ENCODE peak calls at places on chromosome 21, in five cellular contexts. H, F, K, S and M are unnamed samples.

GRCh38 chr21:41043008-41043407 is 125.0 kb upstream of the BACE2 start:
- DNase-seq in H (no peak), F (no peak), K (no peak), S (peak; percentile 7), M (no peak)

GRCh38 chr21:14084068-14084501 is 126.7 kb downstream of the LIPI start:
- DNase-seq in F (no peak), S (no peak), H (no peak), K (no peak), M (no peak)

GRCh38 chr21:43192501-43193081 is 23.8 kb downstream of the CRYAA start:
- DNase-seq in F (no peak), H (peak; percentile 5), K (peak; percentile 35), S (no peak), M (no peak)

GRCh38 chr21:27359141-27359540 is 392.3 kb upstream of the ADAMTS5 start:
- DNase-seq in S (no peak), K (no peak), F (peak; percentile 42), H (no peak), M (no peak)

GRCh38 chr21:24093032-24093431 is 1514.2 kb downstream of the MRPL39 start:
- DNase-seq in K (no peak), H (no peak), F (no peak), S (no peak), M (no peak)

GRCh38 chr21:43691086-43691795 is 27.7 kb upstream of the PDXK start:
- DNase-seq in F (no peak), H (no peak), S (peak; percentile 73), K (peak; percentile 29), M (no peak)

GRCh38 chr21:29181799-29182470 is 51.5 kb downstream of the MAP3K7CL start:
- DNase-seq in F (peak; percentile 95), H (no peak), K (no peak), S (peak; percentile 78), M (no peak)

GRCh38 chr21:41761211-41762181 is 5.4 kb downstream of the RIPK4 start:
- DNase-seq in K (no peak), F (no peak), S (peak; percentile 86), H (no peak), M (no peak)

GRCh38 chr21:31142600-31142999 is 104.3 kb upstream of the KRTAP19-8 start:
- DNase-seq in H (no peak), K (no peak), S (peak; percentile 2), F (no peak), M (no peak)

GRCh38 chr21:28337319-28337718 is 655.4 kb downstream of the LTN1 start:
- DNase-seq in K (no peak), S (peak; percentile 62), H (no peak), F (peak; percentile 78), M (no peak)

GRCh38 chr21:28639742-28640141 is 352.9 kb downstream of the LTN1 start:
- DNase-seq in K (no peak), S (peak; percentile 49), H (no peak), F (no peak), M (no peak)

GRCh38 chr21:8991968-8992621 is 1529.3 kb upstream of the TPTE start:
- DNase-seq in H (no peak), S (no peak), F (no peak), K (peak; percentile 46), M (no peak)

GRCh38 chr21:42002421-42002958 is 7.7 kb downstream of the ZBTB21 start:
- DNase-seq in F (peak; percentile 98), K (no peak), S (peak; percentile 56), H (no peak), M (no peak)

GRCh38 chr21:42413093-42413492 is 9.4 kb downstream of the UBASH3A start:
- DNase-seq in F (no peak), K (no peak), H (no peak), S (no peak), M (no peak)

GRCh38 chr21:38621132-38621531 is 122.9 kb upstream of the ERG start:
- DNase-seq in H (no peak), F (no peak), S (no peak), K (no peak), M (no peak)

GRCh38 chr21:43917515-43918384 is 52.7 kb downstream of the AGPAT3 start:
- DNase-seq in S (peak; percentile 21), H (no peak), K (peak; percentile 21), F (no peak), M (no peak)

GRCh38 chr21:14675774-14676530 is 129.8 kb upstream of the SAMSN1 start:
- DNase-seq in K (no peak), H (no peak), F (no peak), S (no peak), M (no peak)

GRCh38 chr21:38914531-38915385 is 109.0 kb downstream of the ETS2 start:
- DNase-seq in K (no peak), F (peak; percentile 29), H (no peak), S (no peak), M (no peak)

GRCh38 chr21:38930838-38931237 is 125.1 kb downstream of the ETS2 start:
- DNase-seq in F (peak; percentile 74), S (peak; percentile 85), H (no peak), K (no peak), M (no peak)

GRCh38 chr21:14096577-14096976 is 114.2 kb downstream of the LIPI start:
- DNase-seq in F (no peak), S (no peak), H (no peak), K (no peak), M (no peak)

GRCh38 chr21:32748529-32748928 is 20.7 kb upstream of the SYNJ1 start:
- DNase-seq in H (no peak), F (no peak), S (no peak), K (no peak), M (no peak)

GRCh38 chr21:28737671-28738279 is 254.9 kb downstream of the LTN1 start:
- DNase-seq in H (no peak), K (no peak), F (peak; percentile 59), S (peak; percentile 30), M (no peak)

GRCh38 chr21:41993744-41994143 is 16.4 kb downstream of the ZBTB21 start:
- DNase-seq in K (no peak), S (no peak), H (no peak), F (peak; percentile 93), M (no peak)

GRCh38 chr21:25578070-25578961 is 29.0 kb downstream of the MRPL39 start:
- DNase-seq in F (peak; percentile 36), H (no peak), K (no peak), S (no peak), M (no peak)

GRCh38 chr21:26188422-26188821 is 17.9 kb upstream of the APP start:
- DNase-seq in S (no peak), H (no peak), F (no peak), K (no peak), M (no peak)

GRCh38 chr21:39263372-39263771 is 50.1 kb downstream of the BRWD1 start:
- DNase-seq in K (no peak), F (peak; percentile 56), H (no peak), S (peak; percentile 19), M (no peak)

GRCh38 chr21:31729622-31730343 is 2.1 kb downstream of the SCAF4 start:
- DNase-seq in S (no peak), H (no peak), F (no peak), K (no peak), M (no peak)

GRCh38 chr21:42153046-42153685 is 65.8 kb upstream of the ABCG1 start:
- DNase-seq in K (peak; percentile 52), H (no peak), F (no peak), S (no peak), M (no peak)

GRCh38 chr21:29102791-29103257 is 27.6 kb upstream of the MAP3K7CL start:
- DNase-seq in H (no peak), S (no peak), F (peak; percentile 61), K (no peak), M (no peak)

GRCh38 chr21:14325575-14325974 is 57.4 kb downstream of the HSPA13 start:
- DNase-seq in F (no peak), S (no peak), K (no peak), H (no peak), M (no peak)

GRCh38 chr21:22062472-22063139 is 1064.4 kb downstream of the NCAM2 start:
- DNase-seq in K (no peak), S (no peak), F (no peak), H (no peak), M (no peak)

GRCh38 chr21:46532080-46532479 is 72.8 kb downstream of the S100B start:
- DNase-seq in F (no peak), H (no peak), S (no peak), K (no peak), M (no peak)

GRCh38 chr21:29943885-29944284 is 4.1 kb upstream of the GRIK1 start:
- DNase-seq in K (no peak), F (no peak), S (peak; percentile 26), H (peak; percentile 25), M (no peak)

GRCh38 chr21:44049606-44050005 is 37.5 kb downstream of the TRAPPC10 start:
- DNase-seq in S (no peak), K (no peak), H (no peak), F (no peak), M (no peak)

GRCh38 chr21:45139473-45139872 is 65.1 kb downstream of the ADARB1 start:
- DNase-seq in S (no peak), H (no peak), F (no peak), K (no peak), M (no peak)

GRCh38 chr21:45138199-45139002 is 64.0 kb downstream of the ADARB1 start:
- DNase-seq in H (peak; percentile 88), F (peak; percentile 67), K (peak; percentile 80), S (peak; percentile 77), M (peak; percentile 87)

GRCh38 chr21:45142469-45142868 is 68.1 kb downstream of the ADARB1 start:
- DNase-seq in S (peak; percentile 39), F (peak; percentile 84), K (no peak), H (no peak), M (no peak)

GRCh38 chr21:45141507-45141906 is 67.1 kb downstream of the ADARB1 start:
- DNase-seq in K (no peak), H (no peak), F (no peak), S (no peak), M (no peak)

GRCh38 chr21:45140346-45140940 is 66.1 kb downstream of the ADARB1 start:
- DNase-seq in F (peak; percentile 95), H (peak; percentile 94), K (no peak), S (peak; percentile 86), M (peak; percentile 84)
- TF ChIP-seq CTCF in F (peak; percentile 97), H (peak; percentile 99), K (peak; percentile 55), S (peak; percentile 95), M (peak; percentile 70)

GRCh38 chr21:16533692-16534407 is 804.1 kb downstream of the USP25 start:
- DNase-seq in H (no peak), K (no peak), F (no peak), S (no peak), M (no peak)

GRCh38 chr21:16534408-16535099 is 804.8 kb downstream of the USP25 start:
- DNase-seq in H (no peak), S (no peak), F (peak; percentile 32), K (peak; percentile 56), M (no peak)

GRCh38 chr21:16539041-16539440 is 809.3 kb downstream of the USP25 start:
- DNase-seq in H (no peak), K (no peak), S (no peak), F (no peak), M (no peak)

GRCh38 chr21:16535100-16535418 is 805.3 kb downstream of the USP25 start:
- DNase-seq in F (peak; percentile 55), S (peak; percentile 43), K (peak; percentile 59), H (no peak), M (no peak)

GRCh38 chr21:16536661-16537359 is 807.0 kb downstream of the USP25 start:
- DNase-seq in F (peak; percentile 6), S (peak; percentile 39), H (no peak), K (no peak), M (no peak)
- TF ChIP-seq CTCF in F (no peak), S (no peak), H (no peak), K (no peak), M (no peak)

GRCh38 chr21:34510148-34511142 is 1.6 kb downstream of the KCNE1 start:
- DNase-seq in S (peak; percentile 73), F (peak; percentile 68), H (peak; percentile 96), K (peak; percentile 90), M (peak; percentile 56)
- TF ChIP-seq CTCF in S (peak; percentile 40), F (peak; percentile 92), H (peak; percentile 97), K (peak; percentile 69), M (no peak)

GRCh38 chr21:36747815-36748381 is 49.0 kb downstream of the SIM2 start:
- DNase-seq in H (peak; percentile 86), F (peak; percentile 34), K (peak; percentile 92), S (no peak), M (peak; percentile 88)
- TF ChIP-seq CTCF in H (peak; percentile 74), F (peak; percentile 56), K (no peak), S (no peak), M (no peak)